ENCODE peak calls at places on chromosomes 3 and 15, in five cellular contexts. E is CD4-positive, alpha-beta T cell; G is GM23248; I is SJSA1; D is PC-9. R is an unnamed sample.

GRCh38 chr3:129556890-129557736 is 14.1 kb downstream of the H1-8 start:
- DNase-seq in E (no peak), G (peak; percentile 89), I (no peak), D (no peak), R (no peak)

GRCh38 chr3:127899769-127900168 is 15.3 kb upstream of the KBTBD12 start:
- DNase-seq in E (no peak), G (no peak), I (no peak), D (no peak), R (no peak)

GRCh38 chr3:138464490-138464860 is 30.1 kb downstream of the ESYT3 start:
- DNase-seq in E (no peak), G (no peak), I (no peak), D (no peak), R (no peak)

GRCh38 chr3:59595830-59596229 is 546.0 kb upstream of the CFAP20DC start:
- DNase-seq in E (no peak), G (no peak), I (no peak), D (no peak), R (no peak)

GRCh38 chr15:45021331-45021730 is 1.7 kb upstream of the SORD start:
- DNase-seq in E (no peak), G (peak; percentile 25), I (no peak), D (peak; percentile 35), R (no peak)

GRCh38 chr3:188431040-188431439 is 277.1 kb downstream of the LPP start:
- DNase-seq in E (no peak), G (peak; percentile 12), I (no peak), D (no peak), R (no peak)

GRCh38 chr3:152885066-152885465 is 50.1 kb downstream of the P2RY1 start:
- DNase-seq in E (no peak), G (no peak), I (no peak), D (no peak), R (no peak)

GRCh38 chr15:50148362-50148963 is 29.4 kb upstream of the ATP8B4 start:
- DNase-seq in E (no peak), G (peak; percentile 67), I (no peak), D (peak; percentile 53), R (no peak)

GRCh38 chr15:38702178-38702912 is 137.7 kb upstream of the RASGRP1 start:
- DNase-seq in E (no peak), G (no peak), I (no peak), D (peak; percentile 78), R (peak; percentile 77)

GRCh38 chr3:167843483-167843882 is 108.0 kb downstream of the SERPINI1 start:
- DNase-seq in E (no peak), G (no peak), I (no peak), D (no peak), R (no peak)

DNA sequence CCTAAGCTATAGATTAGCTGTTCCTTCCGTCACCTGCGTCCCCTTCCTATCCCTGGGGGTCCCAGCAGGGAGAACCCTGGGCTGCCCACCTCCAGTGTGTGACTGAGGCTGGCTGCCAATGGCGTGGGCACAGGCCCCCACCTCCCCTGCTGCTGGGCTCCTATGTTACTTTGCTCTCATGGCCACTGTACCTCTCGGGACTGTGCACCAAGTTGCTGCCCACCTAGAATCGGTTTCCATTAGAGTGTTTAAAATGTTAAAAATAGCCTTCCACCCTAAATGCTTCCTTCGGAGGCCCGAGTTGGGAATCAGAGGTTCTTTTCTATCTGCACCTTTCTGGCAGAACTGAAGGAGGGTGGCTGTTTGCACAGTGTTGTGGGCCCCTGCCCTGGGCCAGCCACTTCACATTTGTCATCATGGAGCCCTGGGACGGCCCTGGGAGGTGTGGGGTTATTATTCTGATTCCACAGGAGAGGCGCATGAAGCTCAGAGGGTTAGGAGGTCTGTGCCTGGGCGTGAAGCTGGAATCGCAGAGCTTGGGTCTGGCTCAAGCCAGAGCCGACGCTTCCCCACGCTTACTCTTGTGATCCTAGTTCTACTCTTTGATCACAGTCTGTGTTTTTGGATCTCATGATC is 29.1 kb downstream of the IRAK2 start:
- DNase-seq in E (no peak), G (no peak), I (no peak), D (no peak), R (no peak)
- H3K27ac ChIP-seq in E (peak overlapping the region; percentile 89), G (peak overlapping the region; percentile 96), I (peak overlapping the region; percentile 97), D (peak overlapping the region; percentile 97), R (peak overlapping the region; percentile 80)

GRCh38 chr3:142274908-142275307 is 49.5 kb upstream of the GK5 start:
- DNase-seq in E (no peak), G (peak; percentile 33), I (no peak), D (no peak), R (no peak)

GRCh38 chr3:142278451-142278850 is 53.1 kb upstream of the GK5 start:
- DNase-seq in E (no peak), G (peak; percentile 62), I (no peak), D (no peak), R (no peak)

GRCh38 chr3:142273501-142273900 is 48.1 kb upstream of the GK5 start:
- DNase-seq in E (no peak), G (no peak), I (no peak), D (no peak), R (no peak)

GRCh38 chr3:142275856-142276255 is 50.5 kb upstream of the GK5 start:
- DNase-seq in E (no peak), G (peak; percentile 86), I (no peak), D (no peak), R (no peak)

DNA sequence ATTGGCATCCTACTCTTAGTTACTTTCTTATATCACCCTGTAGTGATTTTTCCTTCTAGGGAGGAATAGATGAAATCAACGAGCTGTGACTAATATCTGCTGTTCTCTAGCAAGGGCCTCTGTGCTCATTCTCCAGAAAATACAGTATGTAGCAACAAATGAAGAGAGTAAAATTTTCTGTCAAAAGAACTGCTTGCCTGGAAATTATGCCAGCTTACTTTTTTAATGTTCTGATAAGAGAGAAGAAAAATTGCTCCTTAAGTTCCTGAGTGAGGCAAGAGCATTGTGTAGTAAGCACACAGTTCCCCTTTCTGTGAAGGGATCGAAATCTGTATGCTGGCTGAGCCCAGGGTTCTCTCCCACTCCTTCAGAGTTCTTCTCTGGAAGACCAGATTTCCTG is 51.4 kb upstream of the GK5 start:
- DNase-seq in E (no peak), G (peak; percentile 84), I (no peak), D (no peak), R (no peak)
- H3K27ac ChIP-seq in E (no peak overlapping the region), G (peak overlapping the region; percentile 63), I (no peak overlapping the region), D (no peak overlapping the region), R (no peak overlapping the region)

GRCh38 chr3:157131861-157132260 is 28.1 kb downstream of the CCNL1 start:
- DNase-seq in E (no peak), G (peak; percentile 71), I (no peak), D (no peak), R (no peak)

GRCh38 chr3:157132341-157132740 is 27.6 kb downstream of the CCNL1 start:
- DNase-seq in E (no peak), G (peak; percentile 51), I (no peak), D (no peak), R (no peak)

GRCh38 chr3:157129782-157130137 is 30.2 kb downstream of the CCNL1 start:
- DNase-seq in E (no peak), G (no peak), I (peak; percentile 73), D (peak; percentile 47), R (peak; percentile 64)

GRCh38 chr3:157130138-157130880 is 29.6 kb downstream of the CCNL1 start:
- DNase-seq in E (peak; percentile 78), G (peak; percentile 75), I (peak; percentile 81), D (peak; percentile 92), R (peak; percentile 92)

DNA sequence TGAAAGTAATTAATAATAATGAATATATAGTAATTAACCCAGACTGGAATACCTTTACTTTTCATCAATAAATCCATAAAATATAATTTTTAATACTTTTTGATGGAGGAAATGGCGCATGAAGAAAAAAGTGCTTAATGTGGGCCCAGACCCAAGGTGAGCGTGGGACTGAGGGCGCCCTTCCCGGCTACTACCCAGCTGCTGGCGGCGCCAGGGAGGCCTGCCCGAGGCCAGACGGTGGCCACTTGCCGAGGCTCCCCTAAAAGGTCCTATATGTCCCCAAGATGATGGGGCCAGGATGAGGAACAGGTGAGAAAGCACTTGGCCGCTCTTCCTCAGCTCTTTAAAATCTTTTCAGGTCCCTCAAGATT is 29.1 kb downstream of the CCNL1 start:
- DNase-seq in E (no peak), G (no peak), I (no peak), D (no peak), R (no peak)
- H3K27ac ChIP-seq in E (peak overlapping the region; percentile 72), G (peak overlapping the region; percentile 85), I (peak overlapping the region; percentile 87), D (peak overlapping the region; percentile 94), R (peak overlapping the region; percentile 92)

DNA sequence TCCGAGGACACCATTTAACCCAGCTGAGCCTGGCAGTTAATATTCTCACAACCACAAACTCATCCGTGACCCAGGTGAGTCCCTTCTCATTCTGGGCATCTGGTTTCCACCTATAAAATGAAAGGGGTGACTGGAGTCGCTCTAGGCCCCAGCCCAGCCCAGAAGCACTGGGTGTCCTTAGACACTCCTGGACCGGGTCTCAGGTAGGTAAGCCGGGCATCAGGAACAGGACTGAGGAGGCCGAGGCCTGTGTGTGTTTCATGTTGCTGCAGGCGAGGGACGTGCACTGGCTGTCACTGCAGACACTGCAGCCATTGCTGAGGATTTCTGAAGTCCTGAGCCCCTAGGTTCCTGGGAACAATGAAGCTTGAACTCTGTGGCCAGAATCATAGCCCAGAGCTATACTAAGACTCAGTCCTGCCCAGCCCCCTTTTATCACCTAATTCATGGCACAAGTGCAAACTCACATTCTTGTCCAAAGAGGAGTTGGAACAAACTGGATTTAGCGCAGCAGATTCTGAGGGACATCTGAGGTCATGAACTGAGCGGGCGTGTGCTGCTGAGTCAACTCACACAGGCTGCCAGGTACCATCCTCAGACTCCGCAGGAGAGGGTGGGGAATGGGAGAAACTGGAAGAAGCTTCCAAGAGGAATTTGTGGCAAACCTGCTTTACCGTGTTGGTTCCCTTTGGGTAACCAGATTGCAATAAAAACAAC is 184.9 kb downstream of the FAM43A start:
- DNase-seq in E (no peak), G (peak; percentile 56), I (no peak), D (peak; percentile 85), R (peak; percentile 76)
- H3K27ac ChIP-seq in E (no peak overlapping the region), G (peak overlapping the region; percentile 78), I (peak overlapping the region; percentile 66), D (peak overlapping the region; percentile 91), R (peak overlapping the region; percentile 69)

GRCh38 chr3:3059637-3060036 is 50.5 kb downstream of the IL5RA start:
- DNase-seq in E (no peak), G (no peak), I (no peak), D (no peak), R (no peak)

GRCh38 chr3:3053974-3054373 is 56.2 kb downstream of the IL5RA start:
- DNase-seq in E (no peak), G (no peak), I (no peak), D (no peak), R (no peak)
- H3K27ac ChIP-seq in E (no peak overlapping the region), G (no peak overlapping the region), I (no peak overlapping the region), D (no peak overlapping the region), R (no peak overlapping the region)

GRCh38 chr3:197093871-197094270 is 64.3 kb upstream of the MELTF start:
- DNase-seq in E (no peak), G (no peak), I (no peak), D (no peak), R (no peak)
- H3K27ac ChIP-seq in E (no peak overlapping the region), G (no peak overlapping the region), I (no peak overlapping the region), D (no peak overlapping the region), R (no peak overlapping the region)

DNA sequence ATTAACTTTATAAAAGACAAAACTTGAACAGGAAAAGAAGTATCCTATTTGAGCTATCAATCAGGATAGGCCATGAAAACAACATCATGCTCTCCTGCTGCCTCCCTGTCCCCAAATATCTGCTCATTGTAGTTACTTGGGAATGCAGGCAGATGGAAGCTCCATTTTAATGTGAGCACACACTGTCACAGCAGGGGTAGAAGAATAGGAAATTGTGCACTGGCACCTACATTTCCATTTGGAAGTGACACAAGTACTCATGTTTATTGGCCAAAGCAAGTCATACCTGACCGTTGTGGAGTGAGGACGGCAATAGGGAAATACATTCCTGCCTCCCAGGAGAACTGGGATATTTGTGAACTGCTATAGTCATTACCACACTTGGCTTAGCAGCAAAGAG is 52.4 kb downstream of the ASTE1 start:
- DNase-seq in E (no peak), G (no peak), I (no peak), D (no peak), R (no peak)
- H3K27ac ChIP-seq in E (no peak overlapping the region), G (no peak overlapping the region), I (no peak overlapping the region), D (no peak overlapping the region), R (no peak overlapping the region)

GRCh38 chr15:63380151-63380827 is 1.4 kb downstream of the CA12 start:
- DNase-seq in E (no peak), G (peak; percentile 47), I (no peak), D (no peak), R (peak; percentile 21)
- H3K27ac ChIP-seq in E (no peak overlapping the region), G (peak overlapping the region; percentile 6), I (no peak overlapping the region), D (no peak overlapping the region), R (no peak overlapping the region)